ENCODE peak calls at places on chromosome 7, in four cellular contexts. O is activated gamma-delta T cell treated with anti-CD3 and anti-CD28 coated beads, Interleukin-2, amount 50 U/mL, for 16 hours; S is adipocyte; M is NCI-H1105. E is an unnamed sample.

GRCh38 chr7:123883154-123883553 is 38.2 kb downstream of the HYAL4 start:
- DNase-seq in S (no peak), M (no peak), O (no peak), E (no peak)

GRCh38 chr7:37230221-37230620 is 218.4 kb downstream of the ELMO1 start:
- DNase-seq in S (peak; percentile 46), M (no peak), O (no peak), E (no peak)

GRCh38 chr7:94975316-94975715 is 67.9 kb downstream of the PPP1R9A start:
- DNase-seq in M (no peak), O (no peak), S (peak; percentile 30), E (no peak)

GRCh38 chr7:207418-208127 is 15.2 kb downstream of the FAM20C start:
- DNase-seq in O (no peak), S (no peak), M (no peak), E (no peak)

GRCh38 chr7:3974329-3974728 is 673.3 kb downstream of the SDK1 start:
- DNase-seq in S (no peak), O (no peak), M (no peak), E (no peak)

GRCh38 chr7:80247144-80247543 is 112.5 kb downstream of the GNAI1 start:
- DNase-seq in O (no peak), S (no peak), M (no peak), E (no peak)

GRCh38 chr7:125136755-125137547 is 207.3 kb upstream of the POT1 start:
- DNase-seq in O (no peak), S (peak; percentile 70), M (no peak), E (no peak)

GRCh38 chr7:121302214-121302745 is 26.5 kb upstream of the WNT16 start:
- DNase-seq in S (no peak), O (no peak), M (no peak), E (no peak)

GRCh38 chr7:32809871-32810270 is 81.7 kb downstream of the KBTBD2 start:
- DNase-seq in M (no peak), S (no peak), O (no peak), E (no peak)

GRCh38 chr7:25180946-25181345 is 47.3 kb downstream of the NPVF start:
- DNase-seq in S (no peak), O (no peak), M (no peak), E (no peak)

GRCh38 chr7:155412416-155413253 is 45.3 kb upstream of the EN2 start:
- DNase-seq in O (peak; percentile 20), S (peak; percentile 20), M (peak; percentile 85), E (peak; percentile 20)

GRCh38 chr7:151013728-151014497 is 10.4 kb downstream of the ATG9B start:
- DNase-seq in S (peak; percentile 63), O (peak; percentile 74), M (peak; percentile 16), E (no peak)

GRCh38 chr7:50653116-50653854 is 88.1 kb upstream of the DDC start:
- DNase-seq in M (no peak), S (peak; percentile 86), O (no peak), E (no peak)

GRCh38 chr7:51228386-51228958 is 88.1 kb downstream of the COBL start:
- DNase-seq in M (no peak), S (no peak), O (no peak), E (no peak)

GRCh38 chr7:137930616-137931015 is 71.3 kb downstream of the CREB3L2 start:
- DNase-seq in O (no peak), S (peak; percentile 92), M (no peak), E (no peak)

GRCh38 chr7:21193895-21194294 is 234.0 kb upstream of the SP4 start:
- DNase-seq in M (no peak), S (no peak), O (no peak), E (no peak)

GRCh38 chr7:71787513-71787912 is 624.6 kb downstream of the CALN1 start:
- DNase-seq in O (no peak), S (no peak), M (no peak), E (no peak)

GRCh38 chr7:53245721-53246120 is 210.3 kb downstream of the POM121L12 start:
- DNase-seq in S (no peak), O (no peak), M (no peak), E (no peak)

GRCh38 chr7:106418094-106418493 is 133.3 kb upstream of the NAMPT start:
- DNase-seq in S (peak; percentile 73), M (no peak), O (no peak), E (no peak)

GRCh38 chr7:140342732-140343514 is 55.4 kb downstream of the SLC37A3 start:
- DNase-seq in M (peak; percentile 25), O (no peak), S (peak; percentile 18), E (no peak)

GRCh38 chr7:155947051-155947450 is 134.8 kb upstream of the SHH start:
- DNase-seq in S (no peak), M (no peak), O (no peak), E (no peak)

GRCh38 chr7:31096882-31097258 is 44.8 kb downstream of the ADCYAP1R1 start:
- DNase-seq in O (no peak), S (no peak), M (no peak), E (no peak)

GRCh38 chr7:29190349-29191045 is 4.1 kb upstream of the CHN2 start:
- DNase-seq in O (no peak), M (peak; percentile 19), S (no peak), E (peak; percentile 79)

GRCh38 chr7:24913791-24914464 is 66.0 kb downstream of the OSBPL3 start:
- DNase-seq in O (no peak), S (no peak), M (no peak), E (no peak)

GRCh38 chr7:156640949-156641485 is 443 bp downstream of the RNF32 start:
- DNase-seq in M (no peak), S (peak; percentile 50), O (peak; percentile 4), E (peak; percentile 19)

GRCh38 chr7:150799741-150800575 is at the start of gene TMEM176B:
- DNase-seq in M (no peak), S (no peak), O (no peak), E (peak; percentile 83)

GRCh38 chr7:120996983-120997334 is 8.4 kb downstream of the CPED1 start:
- DNase-seq in S (no peak), M (no peak), O (no peak), E (no peak)

GRCh38 chr7:45687185-45687560 is 113.0 kb downstream of the ADCY1 start:
- DNase-seq in M (no peak), S (no peak), O (no peak), E (no peak)

E was measured in NCI-H774.